ENCODE peak calls at places on chromosome 6, in six cellular contexts. J, O, S, G, T and F are unnamed samples.

GRCh38 chr6:13694562-13694961 is 17.1 kb downstream of the RANBP9 start:
- DNase-seq in J (no peak), O (no peak), S (no peak), G (no peak), T (no peak), F (no peak)

GRCh38 chr6:49406241-49406970 is 56.6 kb downstream of the MMUT start:
- DNase-seq in J (peak), O (no peak), S (no peak), G (no peak), T (no peak), F (no peak)

GRCh38 chr6:88814909-88815308 is 148.5 kb downstream of the RNGTT start:
- DNase-seq in J (no peak), O (no peak), S (no peak), G (no peak), T (no peak), F (no peak)

GRCh38 chr6:18154507-18155272 is at the start of gene TPMT:
- DNase-seq in J (no peak), O (peak), S (peak), G (peak), T (peak), F (no peak)

GRCh38 chr6:14499804-14500203 is 382.2 kb downstream of the CD83 start:
- DNase-seq in J (peak), O (no peak), S (no peak), G (no peak), T (peak), F (peak)

GRCh38 chr6:39296745-39297640 is 17.2 kb downstream of the KCNK17 start:
- DNase-seq in J (peak), O (no peak), S (no peak), G (no peak), T (no peak), F (no peak)

GRCh38 chr6:114144887-114145851 is 174.2 kb upstream of the HDAC2 start:
- DNase-seq in J (no peak), O (no peak), S (no peak), G (no peak), T (no peak), F (no peak)

GRCh38 chr6:155261146-155261900 is 2.5 kb upstream of the CLDN20 start:
- DNase-seq in J (no peak), O (no peak), S (no peak), G (no peak), T (no peak), F (no peak)

GRCh38 chr6:149455028-149455732 is 29.6 kb downstream of the ZC3H12D start:
- DNase-seq in J (no peak), O (no peak), S (no peak), G (no peak), T (no peak), F (no peak)

GRCh38 chr6:7058250-7058923 is 49.4 kb upstream of the RREB1 start:
- DNase-seq in J (peak), O (no peak), S (no peak), G (peak), T (no peak), F (peak)

GRCh38 chr6:97919046-97919445 is 636.0 kb upstream of the MMS22L start:
- DNase-seq in J (no peak), O (no peak), S (no peak), G (no peak), T (no peak), F (no peak)

GRCh38 chr6:125850361-125850760 is 59.6 kb downstream of the NCOA7 start:
- DNase-seq in J (no peak), O (no peak), S (no peak), G (no peak), T (no peak), F (no peak)

GRCh38 chr6:111555041-111555440 is 50.6 kb downstream of the TRAF3IP2 start:
- DNase-seq in J (peak), O (no peak), S (no peak), G (no peak), T (no peak), F (peak)

GRCh38 chr6:34246563-34247391 is 2.0 kb downstream of the SMIM29 start:
- DNase-seq in J (peak), O (peak), S (no peak), G (peak), T (no peak), F (no peak)

GRCh38 chr6:109239192-109239917 is 142.9 kb downstream of the CD164 start:
- DNase-seq in J (peak), O (no peak), S (no peak), G (no peak), T (no peak), F (no peak)

GRCh38 chr6:36319436-36319762 is 17.3 kb downstream of the BNIP5 start:
- DNase-seq in J (no peak), O (no peak), S (no peak), G (peak), T (no peak), F (no peak)

GRCh38 chr6:122400121-122400450 is 634 bp downstream of the HSF2 start:
- DNase-seq in J (peak), O (no peak), S (no peak), G (no peak), T (no peak), F (no peak)

GRCh38 chr6:144104898-144105487 is 9.6 kb upstream of the SF3B5 start:
- DNase-seq in J (peak), O (peak), S (no peak), G (peak), T (no peak), F (peak)

GRCh38 chr6:16548121-16548520 is 213.1 kb downstream of the ATXN1 start:
- DNase-seq in J (peak), O (no peak), S (no peak), G (no peak), T (no peak), F (no peak)

GRCh38 chr6:76552268-76552667 is 479.8 kb upstream of the IMPG1 start:
- DNase-seq in J (no peak), O (no peak), S (no peak), G (no peak), T (no peak), F (no peak)

GRCh38 chr6:90468080-90468479 is 118.8 kb downstream of the MAP3K7 start:
- DNase-seq in J (peak), O (no peak), S (no peak), G (no peak), T (no peak), F (no peak)

GRCh38 chr6:11604836-11605506 is 67.4 kb downstream of the TMEM170B start:
- DNase-seq in J (no peak), O (no peak), S (no peak), G (no peak), T (no peak), F (no peak)

GRCh38 chr6:32148722-32149576 is 2.8 kb downstream of the PRRT1 start:
- DNase-seq in J (no peak), O (peak), S (no peak), G (peak), T (no peak), F (no peak)

GRCh38 chr6:44074383-44075136 is 52.7 kb downstream of the MRPL14 start:
- DNase-seq in J (peak), O (peak), S (no peak), G (peak), T (peak), F (no peak)

GRCh38 chr6:71312089-71312488 is 23.5 kb downstream of the OGFRL1 start:
- DNase-seq in J (no peak), O (no peak), S (no peak), G (no peak), T (no peak), F (no peak)

GRCh38 chr6:19988555-19988954 is 151.4 kb downstream of the ID4 start:
- DNase-seq in J (no peak), O (no peak), S (no peak), G (no peak), T (no peak), F (no peak)

GRCh38 chr6:106360410-106360988 is at the start of gene CRYBG1:
- DNase-seq in J (peak), O (peak), S (peak), G (peak), T (peak), F (no peak)

GRCh38 chr6:170445487-170445886 is 107.6 kb downstream of the PSMB1 start:
- DNase-seq in J (peak), O (no peak), S (peak), G (no peak), T (no peak), F (no peak)

GRCh38 chr6:1834231-1834630 is 224.5 kb downstream of the FOXC1 start:
- DNase-seq in J (no peak), O (no peak), S (no peak), G (no peak), T (no peak), F (no peak)

GRCh38 chr6:2939315-2940009 is 31.9 kb downstream of the SERPINB6 start:
- DNase-seq in J (no peak), O (no peak), S (peak), G (peak), T (no peak), F (no peak)

GRCh38 chr6:2937627-2938003 is 33.8 kb downstream of the SERPINB6 start:
- DNase-seq in J (no peak), O (no peak), S (no peak), G (peak), T (no peak), F (no peak)

GRCh38 chr6:2940010-2940850 is 31.1 kb downstream of the SERPINB6 start:
- DNase-seq in J (no peak), O (peak), S (no peak), G (peak), T (no peak), F (no peak)

GRCh38 chr6:2938004-2938631 is 33.2 kb downstream of the SERPINB6 start:
- DNase-seq in J (no peak), O (no peak), S (peak), G (peak), T (no peak), F (no peak)

DNA sequence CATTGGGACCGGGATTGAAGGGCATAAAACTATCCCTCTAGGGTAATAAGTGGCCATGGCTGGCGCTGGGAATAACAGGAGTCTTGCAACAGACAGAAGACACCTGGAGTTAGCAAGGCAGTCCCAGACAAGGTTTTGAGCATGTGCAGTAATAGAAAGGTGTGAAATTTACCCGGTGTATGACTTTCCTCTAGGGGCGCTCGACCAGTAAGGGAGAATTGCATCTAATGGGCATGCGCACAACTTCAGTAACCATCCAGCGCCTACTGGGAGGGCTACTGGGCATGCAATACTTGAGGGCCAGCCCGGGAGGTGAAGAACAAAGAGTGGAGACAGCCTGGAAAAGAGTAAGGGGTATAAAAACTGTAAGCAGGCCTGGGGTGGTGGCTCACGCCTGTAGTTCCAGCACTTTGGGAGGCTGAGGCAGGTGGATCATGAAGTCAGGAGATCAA is 32.7 kb downstream of the SERPINB6 start:
- DNase-seq in J (no peak), O (no peak), S (peak), G (peak), T (no peak), F (no peak)
- TF ChIP-seq CTCF in J (no peak), O (no peak), S (no peak), G (peak), T (no peak), F (no peak)

GRCh38 chr6:135251964-135252429 is 70.9 kb downstream of the MYB start:
- DNase-seq in J (peak), O (no peak), S (no peak), G (no peak), T (no peak), F (no peak)
- TF ChIP-seq CTCF in J (no peak), O (no peak), S (no peak), G (no peak), T (no peak), F (no peak)

DNA sequence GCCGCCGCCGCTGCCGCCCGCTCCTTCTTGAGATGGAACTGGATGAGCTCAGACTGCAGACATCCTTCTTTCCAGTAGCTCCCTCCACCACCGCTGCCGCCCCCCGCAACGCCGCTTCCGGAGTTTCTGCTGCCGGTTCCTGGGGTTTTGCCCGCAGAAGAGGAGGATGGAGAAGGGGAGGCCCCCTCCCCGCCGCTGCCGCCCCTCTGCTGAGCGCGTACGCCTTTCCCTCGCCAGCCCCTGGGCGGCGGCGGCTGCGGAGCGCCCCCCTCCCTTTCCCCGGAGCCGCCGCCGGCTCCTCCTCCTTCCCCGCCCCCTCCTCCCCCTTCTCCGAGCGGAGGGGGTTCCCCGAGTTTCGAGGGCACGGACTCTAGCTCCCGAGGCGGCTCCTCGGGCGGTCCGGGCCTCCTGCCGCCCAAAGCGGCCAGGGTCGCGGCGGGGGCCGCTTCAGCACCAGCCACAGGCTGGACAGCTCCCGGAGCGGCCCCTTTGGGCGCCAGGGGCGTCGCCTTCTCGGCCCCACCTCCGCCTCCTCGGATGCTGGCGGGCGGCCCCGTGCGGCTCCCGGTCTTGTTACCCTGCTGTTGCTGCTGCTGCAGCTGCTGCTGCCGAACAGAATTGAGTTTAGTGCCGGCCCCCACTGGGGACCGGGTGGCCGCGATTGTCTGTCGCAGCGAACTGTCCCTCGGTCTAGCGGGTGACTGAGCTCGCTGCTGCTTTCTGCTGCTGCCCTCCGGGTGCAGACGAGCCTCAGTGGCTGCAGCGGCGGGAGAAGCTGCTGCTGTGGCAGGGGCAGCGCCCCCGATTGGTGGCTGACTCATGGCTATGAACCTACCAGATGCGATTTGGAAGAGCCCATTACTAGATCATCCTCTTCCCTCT is 3.1 kb downstream of the MTCL3 start:
- DNase-seq in J (peak), O (peak), S (peak), G (peak), T (peak), F (no peak)
- TF ChIP-seq CTCF in J (no peak), O (no peak), S (no peak), G (no peak), T (no peak), F (no peak)

GRCh38 chr6:22906091-22906549 is 336.8 kb downstream of the HDGFL1 start:
- DNase-seq in J (peak), O (no peak), S (no peak), G (no peak), T (no peak), F (no peak)
- TF ChIP-seq CTCF in J (peak), O (no peak), S (peak), G (no peak), T (no peak), F (peak)

DNA sequence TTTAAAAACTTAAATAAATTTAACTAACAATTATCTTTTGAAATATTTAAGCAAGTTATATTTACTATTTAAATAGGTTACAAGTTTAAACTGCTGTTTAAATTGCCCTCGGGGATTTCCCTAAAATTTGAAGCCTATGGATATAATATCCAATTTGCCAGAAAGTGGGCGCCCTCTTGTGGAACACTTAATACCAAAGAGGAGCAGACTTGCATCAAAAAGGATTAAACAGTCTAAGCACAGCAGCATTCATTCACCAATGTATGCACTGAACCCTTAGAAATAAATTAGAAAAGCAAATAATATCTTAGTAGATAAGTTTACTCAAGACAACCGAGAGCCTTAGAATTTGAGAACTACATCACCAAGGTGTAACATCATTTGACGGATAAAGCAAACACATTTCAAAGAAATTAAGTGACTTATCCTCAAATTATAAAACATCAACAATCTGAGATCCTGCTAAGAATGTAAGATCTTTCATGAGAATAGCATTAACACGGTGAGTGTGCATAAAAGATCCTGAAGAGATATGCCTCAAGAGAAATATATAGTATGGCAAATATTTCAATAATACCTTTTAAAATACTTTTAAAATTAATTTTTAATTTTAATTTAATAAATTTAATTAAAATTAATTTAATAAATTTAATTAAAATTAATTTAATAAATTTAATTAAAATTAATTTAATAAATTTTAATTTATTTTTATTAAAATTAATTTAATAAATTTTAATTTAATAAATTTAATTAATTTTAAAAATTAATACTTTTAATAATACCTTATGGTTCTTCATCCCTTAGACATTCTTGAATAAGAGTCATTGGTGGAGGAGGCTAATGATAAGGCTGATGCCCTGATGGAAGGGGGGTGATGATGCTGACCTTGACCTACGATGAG is 11.5 kb upstream of the MEP1A start:
- DNase-seq in J (peak), O (no peak), S (no peak), G (peak), T (no peak), F (peak)
- TF ChIP-seq CTCF in J (peak), O (no peak), S (peak), G (peak), T (peak), F (peak)

GRCh38 chr6:117549606-117550005 is 52.7 kb downstream of the GOPC start:
- DNase-seq in J (no peak), O (peak), S (no peak), G (no peak), T (no peak), F (no peak)

GRCh38 chr6:117546674-117547073 is 55.6 kb downstream of the GOPC start:
- DNase-seq in J (no peak), O (no peak), S (no peak), G (no peak), T (no peak), F (no peak)

GRCh38 chr6:117548797-117549301 is 53.5 kb downstream of the GOPC start:
- DNase-seq in J (peak), O (peak), S (no peak), G (no peak), T (no peak), F (no peak)

GRCh38 chr6:117550078-117550600 is 52.2 kb downstream of the GOPC start:
- DNase-seq in J (no peak), O (no peak), S (no peak), G (no peak), T (no peak), F (no peak)

GRCh38 chr6:117547688-117548621 is 54.4 kb downstream of the GOPC start:
- DNase-seq in J (peak), O (peak), S (no peak), G (peak), T (no peak), F (no peak)
- TF ChIP-seq CTCF in J (no peak), O (no peak), S (no peak), G (no peak), T (no peak), F (peak)

DNA sequence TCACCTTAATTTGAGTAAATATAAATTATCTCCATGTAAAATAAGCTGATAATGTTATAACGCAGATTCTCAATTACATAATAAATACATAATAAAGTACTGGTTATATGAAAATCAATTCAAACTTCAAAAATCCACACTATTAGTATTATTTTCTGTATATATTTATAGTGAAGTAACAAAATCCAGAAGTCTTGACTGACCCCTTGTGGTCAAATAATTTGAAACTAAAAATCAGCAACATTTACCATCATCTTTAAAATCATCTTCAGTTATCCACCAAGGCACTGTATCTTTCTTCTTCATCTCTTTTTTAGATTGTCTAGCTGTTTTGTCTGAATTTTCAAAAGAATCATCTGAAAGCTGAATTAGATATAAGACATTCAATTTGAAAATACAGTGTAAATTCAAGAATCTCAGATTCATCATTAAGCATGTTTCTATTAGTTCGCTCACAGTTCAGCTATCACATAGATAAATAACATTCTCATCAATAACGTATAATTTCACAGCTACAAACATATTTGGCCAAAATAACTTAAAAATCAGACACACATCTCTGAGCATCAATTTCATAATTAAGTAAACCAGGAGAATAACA is 6.5 kb downstream of the CEP162 start:
- DNase-seq in J (peak), O (no peak), S (no peak), G (no peak), T (no peak), F (no peak)
- TF ChIP-seq CTCF in J (peak), O (peak), S (peak), G (peak), T (peak), F (no peak)